ENCODE peak calls at places on chromosomes 5 and 9, in six cellular contexts. D is cardiac muscle cell, A is endothelial cell, I is neural crest cell, G is fibroblast of lung, K is GM04504. Y is an unnamed sample.

GRCh38 chr5:142644640-142645361 is 41.1 kb downstream of the FGF1 start:
- DNase-seq in D (peak), A (no peak), I (no peak), G (peak), K (peak), Y (no peak)

GRCh38 chr5:127826011-127826410 is 122.8 kb downstream of the CCDC192 start:
- DNase-seq in D (no peak), A (no peak), I (no peak), G (peak), K (no peak), Y (no peak)

GRCh38 chr9:26779072-26779471 is 113.5 kb downstream of the CAAP1 start:
- DNase-seq in D (no peak), A (no peak), I (no peak), G (peak), K (no peak), Y (no peak)

GRCh38 chr9:121388140-121388925 is 18.3 kb upstream of the STOM start:
- DNase-seq in D (no peak), A (no peak), I (no peak), G (no peak), K (no peak), Y (no peak)

GRCh38 chr9:121735065-121735791 is 83.8 kb downstream of the DAB2IP start:
- DNase-seq in D (peak), A (peak), I (no peak), G (peak), K (no peak), Y (no peak)

GRCh38 chr9:117485176-117485575 is 70.3 kb upstream of the ASTN2 start:
- DNase-seq in D (no peak), A (no peak), I (no peak), G (no peak), K (no peak), Y (no peak)

GRCh38 chr5:73691301-73691700 is 65.3 kb downstream of the ARHGEF28 start:
- DNase-seq in D (no peak), A (no peak), I (no peak), G (no peak), K (no peak), Y (no peak)

GRCh38 chr5:58156354-58156753 is 303.5 kb downstream of the PLK2 start:
- DNase-seq in D (peak), A (no peak), I (no peak), G (no peak), K (peak), Y (no peak)

GRCh38 chr9:92726971-92727715 is 37.5 kb downstream of the BICD2 start:
- DNase-seq in D (peak), A (no peak), I (peak), G (peak), K (no peak), Y (no peak)

GRCh38 chr5:174325961-174326360 is 280.5 kb downstream of the NSG2 start:
- DNase-seq in D (no peak), A (no peak), I (no peak), G (no peak), K (no peak), Y (no peak)

GRCh38 chr5:105503950-105504349 is 1941.4 kb upstream of the NUDT12 start:
- DNase-seq in D (no peak), A (no peak), I (no peak), G (peak), K (no peak), Y (no peak)

GRCh38 chr5:113378081-113378480 is 56.7 kb downstream of the TSSK1B start:
- DNase-seq in D (peak), A (no peak), I (no peak), G (no peak), K (no peak), Y (no peak)

GRCh38 chr5:52997424-52997823 is 8.3 kb downstream of the ITGA2 start:
- DNase-seq in D (no peak), A (no peak), I (peak), G (no peak), K (no peak), Y (no peak)

GRCh38 chr9:126107736-126108135 is 218.9 kb upstream of the MVB12B start:
- DNase-seq in D (no peak), A (no peak), I (no peak), G (no peak), K (no peak), Y (no peak)

GRCh38 chr9:77833686-77834429 is 185.7 kb upstream of the GNA14 start:
- DNase-seq in D (no peak), A (no peak), I (no peak), G (no peak), K (peak), Y (no peak)

GRCh38 chr9:108854094-108854493 is 1.7 kb downstream of the ACTL7B start:
- DNase-seq in D (no peak), A (no peak), I (no peak), G (no peak), K (no peak), Y (no peak)

GRCh38 chr5:138353550-138353893 is 1.0 kb downstream of the KDM3B start:
- DNase-seq in D (no peak), A (no peak), I (no peak), G (no peak), K (no peak), Y (no peak)

GRCh38 chr5:96293966-96294886 is 138.8 kb downstream of the PCSK1 start:
- DNase-seq in D (no peak), A (no peak), I (no peak), G (peak), K (no peak), Y (no peak)

GRCh38 chr5:103918668-103919367 is 356.2 kb upstream of the NUDT12 start:
- DNase-seq in D (no peak), A (no peak), I (no peak), G (peak), K (peak), Y (no peak)

GRCh38 chr9:75715360-75715759 is 175.1 kb upstream of the PCSK5 start:
- DNase-seq in D (no peak), A (no peak), I (no peak), G (no peak), K (no peak), Y (no peak)

GRCh38 chr5:132072508-132072907 is 1.1 kb upstream of the CSF2 start:
- DNase-seq in D (no peak), A (no peak), I (no peak), G (no peak), K (no peak), Y (no peak)

GRCh38 chr5:108437425-108437824 is 55.5 kb upstream of the FBXL17 start:
- DNase-seq in D (no peak), A (no peak), I (no peak), G (no peak), K (no peak), Y (no peak)

GRCh38 chr5:154784856-154785255 is 29.7 kb downstream of the LARP1 start:
- DNase-seq in D (no peak), A (no peak), I (no peak), G (no peak), K (no peak), Y (no peak)

GRCh38 chr5:163696270-163696887 is 191.0 kb downstream of the MAT2B start:
- DNase-seq in D (peak), A (peak), I (peak), G (peak), K (peak), Y (peak)

GRCh38 chr9:114047717-114048116 is 30.4 kb downstream of the AMBP start:
- DNase-seq in D (peak), A (no peak), I (no peak), G (peak), K (no peak), Y (no peak)

GRCh38 chr9:89786650-89787049 is 181.8 kb downstream of the GADD45G start:
- DNase-seq in D (peak), A (no peak), I (no peak), G (peak), K (no peak), Y (peak)

GRCh38 chr5:89105836-89106235 is 222.9 kb upstream of the MEF2C start:
- DNase-seq in D (no peak), A (no peak), I (no peak), G (no peak), K (no peak), Y (no peak)

GRCh38 chr9:79471577-79472543 is 99.9 kb upstream of the TLE4 start:
- DNase-seq in D (peak), A (no peak), I (no peak), G (peak), K (no peak), Y (peak)